ENCODE peak calls at places on chromosomes 16 and 17, in seven cellular contexts. One of them, this sample, is unnamed.

GRCh38 chr17:40319651-40320550 is 10.9 kb downstream of the RARA start:
- DNase-seq in cerebellum: no peak
- DNase-seq in AG09319: no peak
- DNase-seq in HEK293T: no peak
- DNase-seq in stimulated activated CD4-positive, alpha-beta T cell treated with anti-CD3 and anti-CD28 coated beads, Interleukin-4, amount 100 ng/mL, for 4 hours: peak
- DNase-seq in AG08395: no peak
- DNase-seq in fibroblast of lung: no peak
- DNase-seq in this sample: no peak

GRCh38 chr16:58280846-58281301 is 14.0 kb downstream of the PRSS54 start:
- DNase-seq in stimulated activated CD4-positive, alpha-beta T cell treated with anti-CD3 and anti-CD28 coated beads, Interleukin-4, amount 100 ng/mL, for 4 hours: no peak
- DNase-seq in AG08395: peak
- DNase-seq in fibroblast of lung: no peak
- DNase-seq in HEK293T: no peak
- DNase-seq in cerebellum: no peak
- DNase-seq in AG09319: peak
- DNase-seq in this sample: no peak

GRCh38 chr16:50309156-50309526 is 42.8 kb downstream of the ADCY7 start:
- DNase-seq in AG09319: no peak
- DNase-seq in cerebellum: no peak
- DNase-seq in HEK293T: no peak
- DNase-seq in AG08395: no peak
- DNase-seq in fibroblast of lung: no peak
- DNase-seq in stimulated activated CD4-positive, alpha-beta T cell treated with anti-CD3 and anti-CD28 coated beads, Interleukin-4, amount 100 ng/mL, for 4 hours: no peak
- DNase-seq in this sample: no peak

GRCh38 chr17:4672055-4672630 is 30.7 kb upstream of the ALOX15 start:
- DNase-seq in AG08395: no peak
- DNase-seq in fibroblast of lung: no peak
- DNase-seq in stimulated activated CD4-positive, alpha-beta T cell treated with anti-CD3 and anti-CD28 coated beads, Interleukin-4, amount 100 ng/mL, for 4 hours: no peak
- DNase-seq in AG09319: no peak
- DNase-seq in cerebellum: no peak
- DNase-seq in HEK293T: no peak
- DNase-seq in this sample: no peak

GRCh38 chr17:6061290-6061689 is 8.9 kb upstream of the WSCD1 start:
- DNase-seq in AG08395: peak
- DNase-seq in AG09319: peak
- DNase-seq in HEK293T: no peak
- DNase-seq in cerebellum: no peak
- DNase-seq in fibroblast of lung: peak
- DNase-seq in stimulated activated CD4-positive, alpha-beta T cell treated with anti-CD3 and anti-CD28 coated beads, Interleukin-4, amount 100 ng/mL, for 4 hours: no peak
- DNase-seq in this sample: no peak

GRCh38 chr16:46650224-46650623 is 29.0 kb upstream of the SHCBP1 start:
- DNase-seq in cerebellum: no peak
- DNase-seq in stimulated activated CD4-positive, alpha-beta T cell treated with anti-CD3 and anti-CD28 coated beads, Interleukin-4, amount 100 ng/mL, for 4 hours: no peak
- DNase-seq in HEK293T: no peak
- DNase-seq in AG08395: peak
- DNase-seq in AG09319: no peak
- DNase-seq in fibroblast of lung: peak
- DNase-seq in this sample: no peak

GRCh38 chr17:50062323-50063243 is 6.7 kb downstream of the ITGA3 start:
- DNase-seq in fibroblast of lung: peak
- DNase-seq in cerebellum: peak
- DNase-seq in stimulated activated CD4-positive, alpha-beta T cell treated with anti-CD3 and anti-CD28 coated beads, Interleukin-4, amount 100 ng/mL, for 4 hours: no peak
- DNase-seq in AG09319: no peak
- DNase-seq in HEK293T: no peak
- DNase-seq in AG08395: peak
- DNase-seq in this sample: no peak

GRCh38 chr17:75856062-75856681 is 1.0 kb upstream of the WBP2 start:
- DNase-seq in fibroblast of lung: no peak
- DNase-seq in cerebellum: peak
- DNase-seq in stimulated activated CD4-positive, alpha-beta T cell treated with anti-CD3 and anti-CD28 coated beads, Interleukin-4, amount 100 ng/mL, for 4 hours: no peak
- DNase-seq in AG08395: no peak
- DNase-seq in AG09319: no peak
- DNase-seq in HEK293T: peak
- DNase-seq in this sample: peak

GRCh38 chr17:17682293-17682736 is 1.1 kb downstream of the RAI1 start:
- DNase-seq in AG09319: no peak
- DNase-seq in fibroblast of lung: no peak
- DNase-seq in cerebellum: peak
- DNase-seq in HEK293T: no peak
- DNase-seq in AG08395: peak
- DNase-seq in stimulated activated CD4-positive, alpha-beta T cell treated with anti-CD3 and anti-CD28 coated beads, Interleukin-4, amount 100 ng/mL, for 4 hours: peak
- DNase-seq in this sample: no peak

GRCh38 chr16:30923554-30924085 is at the start of gene FBXL19:
- DNase-seq in cerebellum: no peak
- DNase-seq in stimulated activated CD4-positive, alpha-beta T cell treated with anti-CD3 and anti-CD28 coated beads, Interleukin-4, amount 100 ng/mL, for 4 hours: no peak
- DNase-seq in HEK293T: no peak
- DNase-seq in fibroblast of lung: no peak
- DNase-seq in AG08395: no peak
- DNase-seq in AG09319: no peak
- DNase-seq in this sample: no peak

GRCh38 chr16:73125860-73126259 is 77.9 kb upstream of the ZFHX3 start:
- DNase-seq in HEK293T: no peak
- DNase-seq in stimulated activated CD4-positive, alpha-beta T cell treated with anti-CD3 and anti-CD28 coated beads, Interleukin-4, amount 100 ng/mL, for 4 hours: no peak
- DNase-seq in AG08395: peak
- DNase-seq in cerebellum: no peak
- DNase-seq in AG09319: peak
- DNase-seq in fibroblast of lung: peak
- DNase-seq in this sample: peak

GRCh38 chr17:30256756-30257506 is 21.4 kb upstream of the SLC6A4 start:
- DNase-seq in HEK293T: no peak
- DNase-seq in AG08395: peak
- DNase-seq in stimulated activated CD4-positive, alpha-beta T cell treated with anti-CD3 and anti-CD28 coated beads, Interleukin-4, amount 100 ng/mL, for 4 hours: no peak
- DNase-seq in fibroblast of lung: peak
- DNase-seq in cerebellum: no peak
- DNase-seq in AG09319: no peak
- DNase-seq in this sample: no peak

GRCh38 chr16:87161822-87162676 is 155.1 kb downstream of the C16orf95 start:
- DNase-seq in stimulated activated CD4-positive, alpha-beta T cell treated with anti-CD3 and anti-CD28 coated beads, Interleukin-4, amount 100 ng/mL, for 4 hours: no peak
- DNase-seq in AG08395: no peak
- DNase-seq in fibroblast of lung: no peak
- DNase-seq in cerebellum: no peak
- DNase-seq in AG09319: no peak
- DNase-seq in HEK293T: no peak
- DNase-seq in this sample: no peak

GRCh38 chr16:50539822-50540710 is 8.1 kb upstream of the NKD1 start:
- DNase-seq in HEK293T: no peak
- DNase-seq in AG08395: no peak
- DNase-seq in cerebellum: peak
- DNase-seq in fibroblast of lung: no peak
- DNase-seq in AG09319: no peak
- DNase-seq in stimulated activated CD4-positive, alpha-beta T cell treated with anti-CD3 and anti-CD28 coated beads, Interleukin-4, amount 100 ng/mL, for 4 hours: no peak
- DNase-seq in this sample: no peak

GRCh38 chr17:42236760-42237159 is 39.4 kb downstream of the STAT5B start:
- DNase-seq in AG09319: no peak
- DNase-seq in cerebellum: no peak
- DNase-seq in stimulated activated CD4-positive, alpha-beta T cell treated with anti-CD3 and anti-CD28 coated beads, Interleukin-4, amount 100 ng/mL, for 4 hours: no peak
- DNase-seq in fibroblast of lung: no peak
- DNase-seq in HEK293T: no peak
- DNase-seq in AG08395: no peak
- DNase-seq in this sample: no peak

GRCh38 chr16:15704545-15704987 is 54.5 kb downstream of the NDE1 start:
- DNase-seq in cerebellum: peak
- DNase-seq in fibroblast of lung: peak
- DNase-seq in AG08395: peak
- DNase-seq in stimulated activated CD4-positive, alpha-beta T cell treated with anti-CD3 and anti-CD28 coated beads, Interleukin-4, amount 100 ng/mL, for 4 hours: peak
- DNase-seq in HEK293T: peak
- DNase-seq in AG09319: peak
- DNase-seq in this sample: peak

GRCh38 chr17:62075308-62075815 is 10.3 kb upstream of the MED13 start:
- DNase-seq in AG08395: no peak
- DNase-seq in fibroblast of lung: peak
- DNase-seq in HEK293T: no peak
- DNase-seq in cerebellum: no peak
- DNase-seq in stimulated activated CD4-positive, alpha-beta T cell treated with anti-CD3 and anti-CD28 coated beads, Interleukin-4, amount 100 ng/mL, for 4 hours: no peak
- DNase-seq in AG09319: no peak
- DNase-seq in this sample: no peak

GRCh38 chr16:84742561-84743200 is 42.9 kb downstream of the USP10 start:
- DNase-seq in HEK293T: no peak
- DNase-seq in AG09319: no peak
- DNase-seq in fibroblast of lung: no peak
- DNase-seq in stimulated activated CD4-positive, alpha-beta T cell treated with anti-CD3 and anti-CD28 coated beads, Interleukin-4, amount 100 ng/mL, for 4 hours: no peak
- DNase-seq in AG08395: no peak
- DNase-seq in cerebellum: no peak
- DNase-seq in this sample: no peak

GRCh38 chr17:37737971-37738370 is 6.9 kb downstream of the HNF1B start:
- DNase-seq in stimulated activated CD4-positive, alpha-beta T cell treated with anti-CD3 and anti-CD28 coated beads, Interleukin-4, amount 100 ng/mL, for 4 hours: no peak
- DNase-seq in fibroblast of lung: peak
- DNase-seq in AG09319: no peak
- DNase-seq in cerebellum: no peak
- DNase-seq in HEK293T: no peak
- DNase-seq in AG08395: peak
- DNase-seq in this sample: no peak

GRCh38 chr16:14392960-14393359 is 237.1 kb downstream of the PARN start:
- DNase-seq in HEK293T: no peak
- DNase-seq in cerebellum: no peak
- DNase-seq in stimulated activated CD4-positive, alpha-beta T cell treated with anti-CD3 and anti-CD28 coated beads, Interleukin-4, amount 100 ng/mL, for 4 hours: no peak
- DNase-seq in AG08395: no peak
- DNase-seq in AG09319: no peak
- DNase-seq in fibroblast of lung: no peak
- DNase-seq in this sample: no peak

GRCh38 chr17:50668025-50668837 is 33.5 kb downstream of the ABCC3 start:
- DNase-seq in fibroblast of lung: peak
- DNase-seq in cerebellum: no peak
- DNase-seq in AG08395: peak
- DNase-seq in AG09319: no peak
- DNase-seq in stimulated activated CD4-positive, alpha-beta T cell treated with anti-CD3 and anti-CD28 coated beads, Interleukin-4, amount 100 ng/mL, for 4 hours: no peak
- DNase-seq in HEK293T: no peak
- DNase-seq in this sample: no peak

GRCh38 chr17:40121191-40121885 is 433 bp upstream of the MSL1 start:
- DNase-seq in AG08395: peak
- DNase-seq in AG09319: no peak
- DNase-seq in fibroblast of lung: peak
- DNase-seq in stimulated activated CD4-positive, alpha-beta T cell treated with anti-CD3 and anti-CD28 coated beads, Interleukin-4, amount 100 ng/mL, for 4 hours: no peak
- DNase-seq in cerebellum: no peak
- DNase-seq in HEK293T: peak
- DNase-seq in this sample: peak

GRCh38 chr16:54688339-54688738 is 242.3 kb upstream of the IRX5 start:
- DNase-seq in stimulated activated CD4-positive, alpha-beta T cell treated with anti-CD3 and anti-CD28 coated beads, Interleukin-4, amount 100 ng/mL, for 4 hours: no peak
- DNase-seq in AG08395: no peak
- DNase-seq in fibroblast of lung: no peak
- DNase-seq in cerebellum: no peak
- DNase-seq in HEK293T: no peak
- DNase-seq in AG09319: no peak
- DNase-seq in this sample: no peak

GRCh38 chr16:86317617-86318021 is 192.7 kb upstream of the FOXF1 start:
- DNase-seq in AG08395: no peak
- DNase-seq in fibroblast of lung: no peak
- DNase-seq in AG09319: no peak
- DNase-seq in HEK293T: no peak
- DNase-seq in cerebellum: no peak
- DNase-seq in stimulated activated CD4-positive, alpha-beta T cell treated with anti-CD3 and anti-CD28 coated beads, Interleukin-4, amount 100 ng/mL, for 4 hours: no peak
- DNase-seq in this sample: no peak

GRCh38 chr16:84243732-84244131 is 3.9 kb upstream of the KCNG4 start:
- DNase-seq in AG09319: no peak
- DNase-seq in AG08395: no peak
- DNase-seq in cerebellum: no peak
- DNase-seq in HEK293T: no peak
- DNase-seq in fibroblast of lung: no peak
- DNase-seq in stimulated activated CD4-positive, alpha-beta T cell treated with anti-CD3 and anti-CD28 coated beads, Interleukin-4, amount 100 ng/mL, for 4 hours: no peak
- DNase-seq in this sample: no peak

GRCh38 chr16:50027829-50028228 is 2.8 kb downstream of the CNEP1R1 start:
- DNase-seq in cerebellum: no peak
- DNase-seq in AG08395: no peak
- DNase-seq in HEK293T: no peak
- DNase-seq in AG09319: no peak
- DNase-seq in stimulated activated CD4-positive, alpha-beta T cell treated with anti-CD3 and anti-CD28 coated beads, Interleukin-4, amount 100 ng/mL, for 4 hours: no peak
- DNase-seq in fibroblast of lung: no peak
- DNase-seq in this sample: no peak

GRCh38 chr16:66515543-66516171 is 34.3 kb downstream of the TK2 start:
- DNase-seq in AG08395: peak
- DNase-seq in cerebellum: no peak
- DNase-seq in HEK293T: no peak
- DNase-seq in AG09319: no peak
- DNase-seq in stimulated activated CD4-positive, alpha-beta T cell treated with anti-CD3 and anti-CD28 coated beads, Interleukin-4, amount 100 ng/mL, for 4 hours: no peak
- DNase-seq in fibroblast of lung: peak
- DNase-seq in this sample: peak

GRCh38 chr16:75306102-75306762 is 54.8 kb upstream of the BCAR1 start:
- DNase-seq in fibroblast of lung: peak
- DNase-seq in AG09319: no peak
- DNase-seq in cerebellum: no peak
- DNase-seq in stimulated activated CD4-positive, alpha-beta T cell treated with anti-CD3 and anti-CD28 coated beads, Interleukin-4, amount 100 ng/mL, for 4 hours: no peak
- DNase-seq in HEK293T: no peak
- DNase-seq in AG08395: no peak
- DNase-seq in this sample: no peak

GRCh38 chr17:8163978-8164814 is 1.4 kb upstream of the VAMP2 start:
- DNase-seq in AG09319: no peak
- DNase-seq in stimulated activated CD4-positive, alpha-beta T cell treated with anti-CD3 and anti-CD28 coated beads, Interleukin-4, amount 100 ng/mL, for 4 hours: peak
- DNase-seq in fibroblast of lung: peak
- DNase-seq in cerebellum: peak
- DNase-seq in AG08395: peak
- DNase-seq in HEK293T: no peak
- DNase-seq in this sample: peak

GRCh38 chr16:82135844-82136243 is 34.2 kb downstream of the MPHOSPH6 start:
- DNase-seq in fibroblast of lung: no peak
- DNase-seq in stimulated activated CD4-positive, alpha-beta T cell treated with anti-CD3 and anti-CD28 coated beads, Interleukin-4, amount 100 ng/mL, for 4 hours: no peak
- DNase-seq in cerebellum: no peak
- DNase-seq in AG08395: no peak
- DNase-seq in AG09319: no peak
- DNase-seq in HEK293T: no peak
- DNase-seq in this sample: no peak

GRCh38 chr17:33233855-33234228 is 59.3 kb downstream of the ASIC2 start:
- DNase-seq in AG09319: no peak
- DNase-seq in stimulated activated CD4-positive, alpha-beta T cell treated with anti-CD3 and anti-CD28 coated beads, Interleukin-4, amount 100 ng/mL, for 4 hours: no peak
- DNase-seq in cerebellum: peak
- DNase-seq in fibroblast of lung: no peak
- DNase-seq in HEK293T: no peak
- DNase-seq in AG08395: peak
- DNase-seq in this sample: no peak

This sample was measured in Kasumi-1.